ENCODE peak calls at places on chromosomes 2 and 18, in five cellular contexts. I, J, H, Y and X are unnamed samples.

GRCh38 chr2:88729061-88729745 is 37.7 kb downstream of the RPIA start:
- DNase-seq in J (no peak), H (no peak), Y (no peak), I (no peak), X (no peak)

GRCh38 chr2:169462896-169463695 is 16.2 kb upstream of the BBS5 start:
- DNase-seq in J (no peak), I (peak), Y (no peak), H (peak), X (no peak)

GRCh38 chr2:10772868-10773215 is 39.7 kb downstream of the PDIA6 start:
- DNase-seq in J (no peak), Y (no peak), I (no peak), H (no peak), X (no peak)

GRCh38 chr2:234978466-234979203 is 26.8 kb downstream of the SH3BP4 start:
- DNase-seq in I (no peak), Y (no peak), H (no peak), J (no peak), X (no peak)

GRCh38 chr2:2836343-2837070 is 505.4 kb upstream of the MYT1L start:
- DNase-seq in H (no peak), I (no peak), J (no peak), Y (no peak), X (no peak)

GRCh38 chr18:44771957-44772917 is 91.5 kb downstream of the SETBP1 start:
- DNase-seq in I (no peak), Y (no peak), J (no peak), H (no peak), X (no peak)

GRCh38 chr18:21463718-21464117 is 136.8 kb downstream of the ESCO1 start:
- DNase-seq in H (no peak), Y (no peak), J (no peak), I (no peak), X (no peak)

GRCh38 chr18:58091099-58091611 is 47.1 kb downstream of the NEDD4L start:
- DNase-seq in I (no peak), H (no peak), Y (no peak), J (no peak), X (no peak)

GRCh38 chr2:234279646-234280045 is 217.2 kb downstream of the ARL4C start:
- DNase-seq in J (no peak), Y (no peak), H (no peak), I (no peak), X (no peak)